ENCODE peak calls at places on chromosomes 16 and 17, in four cellular contexts. R, W, M and Q are unnamed samples.

GRCh38 chr16:81888520-81889394 is 109.7 kb downstream of the PLCG2 start:
- DNase-seq in R (no peak), W (no peak), M (no peak), Q (peak)

GRCh38 chr16:75754126-75754525 is 27.8 kb upstream of the CPHXL start:
- DNase-seq in R (no peak), W (no peak), M (no peak), Q (peak)

GRCh38 chr17:74957935-74958549 is 14.5 kb downstream of the HID1 start:
- DNase-seq in R (peak), W (peak), M (peak), Q (peak)

GRCh38 chr17:17347234-17347955 is 44.2 kb downstream of the NT5M start:
- DNase-seq in R (no peak), W (no peak), M (no peak), Q (no peak)

GRCh38 chr17:13776027-13776551 is 174.4 kb upstream of the HS3ST3A1 start:
- DNase-seq in R (no peak), W (no peak), M (no peak), Q (no peak)

GRCh38 chr16:3045758-3046505 is 429 bp upstream of the MMP25 start:
- DNase-seq in R (peak), W (peak), M (peak), Q (no peak)

GRCh38 chr17:82389379-82389778 is 17.8 kb downstream of the UTS2R start:
- DNase-seq in R (no peak), W (no peak), M (no peak), Q (no peak)

GRCh38 chr17:3798273-3799180 is 2.5 kb downstream of the ITGAE start:
- DNase-seq in R (no peak), W (no peak), M (no peak), Q (no peak)

GRCh38 chr16:19843371-19843770 is 41.3 kb downstream of the GPRC5B start:
- DNase-seq in R (no peak), W (no peak), M (no peak), Q (no peak)

GRCh38 chr17:77881545-77881944 is 77.0 kb upstream of the TNRC6C start:
- DNase-seq in R (no peak), W (no peak), M (peak), Q (no peak)

GRCh38 chr17:2695961-2696760 is 15.4 kb downstream of the CLUH start:
- DNase-seq in R (no peak), W (peak), M (peak), Q (no peak)

GRCh38 chr16:66359012-66359411 is 7.5 kb upstream of the CDH5 start:
- DNase-seq in R (no peak), W (no peak), M (no peak), Q (no peak)

GRCh38 chr16:17510532-17510931 is 39.8 kb upstream of the XYLT1 start:
- DNase-seq in R (no peak), W (no peak), M (no peak), Q (no peak)
- TF ChIP-seq ELF4 in R (no peak), W (no peak), M (no peak), Q (no peak)

DNA sequence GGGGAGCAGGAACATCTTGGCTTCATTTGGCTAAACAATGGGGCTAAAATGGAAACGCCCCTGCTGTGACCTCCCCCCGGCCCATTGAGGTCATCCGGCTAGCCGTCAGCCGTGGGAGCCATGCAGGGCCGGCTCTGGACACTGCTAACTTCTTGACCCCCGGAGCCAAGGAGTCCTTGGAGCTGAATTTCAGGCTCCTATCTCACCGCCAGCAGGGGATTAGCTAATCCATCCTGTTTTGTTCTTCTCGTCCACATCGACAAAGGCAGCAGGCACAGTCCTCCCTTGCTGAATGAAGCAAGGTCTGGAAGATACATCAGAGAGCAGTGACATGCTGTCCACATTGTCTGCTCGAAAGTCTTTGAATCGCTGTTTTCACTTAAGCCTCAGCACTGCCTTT is 296.1 kb upstream of the N4BP1 start:
- DNase-seq in R (no peak), W (no peak), M (no peak), Q (no peak)
- TF ChIP-seq ELF4 in R (no peak), W (no peak), M (no peak), Q (no peak)

GRCh38 chr17:50457621-50458020 is 11.1 kb downstream of the CHAD start:
- DNase-seq in R (no peak), W (no peak), M (no peak), Q (no peak)

GRCh38 chr17:50453901-50454300 is 14.8 kb downstream of the CHAD start:
- DNase-seq in R (no peak), W (no peak), M (no peak), Q (no peak)

GRCh38 chr17:50451943-50452626 is 16.6 kb downstream of the CHAD start:
- DNase-seq in R (no peak), W (no peak), M (no peak), Q (no peak)

GRCh38 chr17:50447870-50448573 is 20.7 kb downstream of the CHAD start:
- DNase-seq in R (no peak), W (no peak), M (peak), Q (peak)

DNA sequence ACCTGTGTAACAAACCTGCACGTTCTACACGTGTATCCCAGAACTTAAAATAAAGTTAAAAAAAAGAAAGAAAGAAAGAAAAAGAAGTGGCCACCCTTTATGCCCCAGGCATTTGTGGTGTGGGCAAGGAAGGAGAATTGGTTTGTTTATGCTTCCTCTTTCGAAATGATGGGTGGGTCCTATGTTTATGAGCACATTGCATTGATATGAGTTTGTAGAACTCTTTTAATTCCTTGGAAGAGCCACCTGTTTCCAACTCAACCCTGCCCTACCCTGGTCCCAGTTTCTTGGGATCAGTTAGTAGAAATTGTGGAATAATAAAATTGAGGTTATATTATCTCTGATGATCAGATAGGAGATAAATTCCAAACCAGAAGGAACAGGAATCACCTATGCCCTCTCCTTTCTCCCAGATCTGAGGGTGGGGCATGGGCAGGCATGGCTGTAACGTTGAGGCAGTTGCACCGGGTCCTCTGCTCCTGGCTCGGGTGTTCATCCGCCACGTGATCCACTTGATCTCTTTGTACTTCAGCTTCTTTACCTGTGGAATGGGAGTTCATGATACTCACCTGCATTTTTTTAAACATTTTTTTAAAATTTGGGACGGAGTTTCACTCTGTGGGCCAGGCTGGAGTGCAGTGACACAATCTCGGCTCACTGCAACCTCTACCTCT is 15.9 kb downstream of the CHAD start:
- DNase-seq in R (no peak), W (no peak), M (no peak), Q (no peak)
- TF ChIP-seq ELF4 in R (no peak), W (no peak), M (no peak), Q (no peak)

GRCh38 chr17:5055543-5055942 is 20.3 kb upstream of the SLC52A1 start:
- DNase-seq in R (no peak), W (no peak), M (peak), Q (peak)
- TF ChIP-seq ELF4 in R (no peak), W (no peak), M (no peak), Q (no peak)

GRCh38 chr17:49749730-49750129 is 14.2 kb downstream of the FAM117A start:
- DNase-seq in R (no peak), W (no peak), M (no peak), Q (no peak)

GRCh38 chr17:49748223-49748622 is 15.7 kb downstream of the FAM117A start:
- DNase-seq in R (no peak), W (no peak), M (no peak), Q (no peak)

GRCh38 chr17:49746791-49747490 is 17.0 kb downstream of the FAM117A start:
- DNase-seq in R (no peak), W (no peak), M (no peak), Q (no peak)

GRCh38 chr17:49747632-49748031 is 16.3 kb downstream of the FAM117A start:
- DNase-seq in R (no peak), W (no peak), M (no peak), Q (peak)

DNA sequence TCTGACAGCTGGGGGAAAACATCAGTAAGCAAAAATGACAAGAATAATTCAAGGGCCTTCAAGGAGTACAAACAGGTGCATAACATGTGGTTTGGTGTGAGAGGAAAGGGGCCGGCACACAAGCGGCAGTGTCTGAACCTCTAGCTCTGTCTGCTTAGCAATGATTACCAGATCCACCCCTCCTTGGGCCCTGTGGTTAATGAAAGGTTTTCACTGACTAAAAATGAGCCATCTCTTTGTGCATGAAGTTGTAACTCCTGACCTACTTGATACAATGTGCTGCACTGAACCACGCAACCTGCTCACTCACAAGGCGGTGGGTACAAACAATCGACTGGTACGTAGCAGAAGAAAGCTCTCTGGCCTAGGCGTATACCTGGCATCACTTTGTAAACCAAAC is 15.1 kb downstream of the FAM117A start:
- DNase-seq in R (no peak), W (no peak), M (no peak), Q (no peak)
- TF ChIP-seq ELF4 in R (no peak), W (no peak), M (no peak), Q (no peak)

DNA sequence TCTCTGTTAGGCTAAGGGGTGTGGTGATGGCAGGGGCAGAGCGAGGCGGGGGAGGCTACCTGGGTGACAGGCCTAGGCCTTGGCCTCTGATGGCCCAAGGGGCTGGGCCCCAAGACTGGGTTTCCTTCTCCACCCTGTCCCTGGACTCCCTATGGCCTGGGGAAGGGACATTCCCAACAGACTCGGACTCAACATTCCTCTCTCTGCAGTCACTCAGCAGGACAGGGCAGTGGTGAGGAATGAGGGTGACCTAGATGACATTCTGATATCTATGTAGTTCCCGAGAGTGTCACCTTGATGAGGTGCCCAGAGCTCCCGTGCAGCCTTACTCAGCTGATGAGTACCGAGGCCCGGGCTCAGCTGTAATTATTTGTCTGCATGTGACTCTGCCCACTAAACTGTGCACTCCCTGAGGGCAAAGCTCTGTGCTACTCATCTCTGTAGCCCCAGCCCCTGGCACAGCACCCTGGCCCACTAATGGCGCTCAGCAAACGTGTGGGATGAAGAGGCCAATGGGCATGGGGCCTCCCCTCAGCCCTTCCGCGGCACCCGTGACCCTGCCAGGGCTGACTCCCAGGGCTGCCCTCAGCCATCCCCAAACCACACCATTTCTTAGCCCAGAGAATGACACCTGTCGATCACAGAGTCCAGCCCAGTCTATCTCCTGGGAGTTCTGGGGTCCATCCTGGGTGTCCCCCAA is 2.2 kb downstream of the PLCD3 start:
- DNase-seq in R (no peak), W (no peak), M (no peak), Q (peak)
- TF ChIP-seq ELF4 in R (no peak), W (no peak), M (no peak), Q (no peak)

DNA sequence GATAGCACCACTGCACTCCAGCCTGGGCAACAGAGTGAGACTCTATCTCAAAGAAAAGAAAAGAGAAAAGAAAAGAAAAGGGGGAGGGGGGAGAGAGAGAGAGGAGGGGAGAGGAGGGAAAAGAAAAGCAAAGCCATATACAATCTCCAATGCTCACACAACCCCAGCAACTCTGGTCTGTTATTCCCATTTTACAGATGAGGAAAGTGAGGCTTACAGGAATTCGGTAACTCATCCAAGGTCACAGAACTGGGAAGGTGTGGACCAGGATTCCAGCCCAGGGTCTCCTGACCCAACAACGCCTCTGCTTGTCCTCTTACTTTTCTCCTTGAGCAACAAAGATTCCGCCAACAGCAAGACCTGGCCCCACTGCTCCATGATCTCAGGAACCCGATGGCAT is 13.0 kb downstream of the PLA2G10 start:
- DNase-seq in R (no peak), W (no peak), M (no peak), Q (no peak)
- TF ChIP-seq ELF4 in R (no peak), W (no peak), M (no peak), Q (no peak)

GRCh38 chr16:29663829-29664132 is 734 bp downstream of the SPN start:
- DNase-seq in R (no peak), W (no peak), M (no peak), Q (no peak)

GRCh38 chr16:29665294-29666077 is 2.4 kb downstream of the SPN start:
- DNase-seq in R (no peak), W (no peak), M (peak), Q (no peak)

GRCh38 chr16:29668267-29668666 is 5.2 kb downstream of the SPN start:
- DNase-seq in R (no peak), W (no peak), M (no peak), Q (no peak)

GRCh38 chr16:29664133-29664912 is 1.3 kb downstream of the SPN start:
- DNase-seq in R (no peak), W (no peak), M (peak), Q (no peak)

DNA sequence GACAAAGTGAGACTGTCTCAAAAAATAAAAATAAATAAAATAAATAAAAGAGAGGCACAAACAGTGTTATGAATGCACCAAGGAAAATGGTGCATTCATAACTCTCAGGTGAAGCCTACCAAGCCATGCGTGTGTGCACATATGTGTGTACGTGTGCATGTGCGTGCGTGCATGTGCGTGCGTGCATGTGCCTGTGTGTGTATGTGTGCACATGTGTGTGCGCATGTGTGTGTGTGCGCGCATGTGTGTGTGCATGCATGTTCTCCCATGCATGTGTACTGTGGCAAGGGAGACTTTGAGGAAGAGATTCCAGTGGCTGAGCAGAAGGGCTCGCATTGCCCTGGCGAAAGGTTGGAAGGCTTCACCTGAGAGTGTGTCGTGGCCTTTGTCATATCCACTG is 4.7 kb downstream of the SPN start:
- DNase-seq in R (no peak), W (no peak), M (no peak), Q (no peak)
- TF ChIP-seq ELF4 in R (no peak), W (no peak), M (no peak), Q (no peak)

GRCh38 chr16:59754854-59755253 is 1020.7 kb upstream of the GOT2 start:
- DNase-seq in R (no peak), W (no peak), M (no peak), Q (no peak)
- TF ChIP-seq ELF4 in R (no peak), W (no peak), M (no peak), Q (no peak)